ENCODE peak calls at places on chromosomes 12 and 14, in ten cellular contexts. Z, P, K, O, D, Q, I, E, A and U are unnamed samples.

GRCh38 chr14:33717866-33718265 is 233.0 kb downstream of the EGLN3 start:
- DNase-seq in E (no peak), Q (no peak), P (no peak), K (no peak), D (no peak), A (no peak), I (no peak), O (no peak), Z (no peak), U (no peak)

GRCh38 chr14:94424371-94424770 is 28.2 kb downstream of the SERPINA11 start:
- DNase-seq in I (no peak), Z (no peak), A (no peak), Q (no peak), P (no peak), E (no peak), O (no peak), D (no peak), K (no peak), U (no peak)

GRCh38 chr14:70881549-70882174 is 25.6 kb upstream of the PCNX1 start:
- DNase-seq in Q (no peak), D (no peak), Z (no peak), I (no peak), A (no peak), P (no peak), K (no peak), O (no peak), E (no peak), U (no peak)

GRCh38 chr14:35534130-35534883 is at the start of gene INSM2:
- DNase-seq in D (no peak), K (peak), I (no peak), A (no peak), Q (no peak), P (peak), O (no peak), Z (no peak), E (no peak), U (peak)

GRCh38 chr14:50354527-50354926 is 42.2 kb downstream of the CDKL1 start:
- DNase-seq in P (no peak), O (no peak), I (no peak), E (no peak), D (no peak), K (no peak), Z (no peak), A (no peak), Q (no peak), U (no peak)

GRCh38 chr12:54993181-54993835 is 8.7 kb upstream of the TESPA1 start:
- DNase-seq in E (peak), O (peak), K (peak), D (peak), P (peak), A (peak), I (peak), Q (peak), Z (peak), U (peak)

GRCh38 chr12:111429760-111430417 is 24.2 kb downstream of the SH2B3 start:
- DNase-seq in E (no peak), A (no peak), I (no peak), Q (no peak), K (no peak), Z (no peak), P (no peak), D (no peak), O (no peak), U (peak)

GRCh38 chr12:74910831-74911230 is 298.8 kb downstream of the KCNC2 start:
- DNase-seq in K (no peak), E (no peak), P (no peak), Q (no peak), Z (no peak), O (no peak), I (no peak), A (no peak), D (no peak), U (no peak)

GRCh38 chr14:24801024-24801423 is 167.0 kb upstream of the GZMB start:
- DNase-seq in K (no peak), Z (no peak), E (no peak), A (no peak), Q (no peak), P (no peak), O (no peak), I (no peak), D (no peak), U (no peak)

GRCh38 chr12:89948266-89949175 is 239.9 kb upstream of the ATP2B1 start:
- DNase-seq in I (no peak), O (no peak), K (no peak), P (no peak), Z (no peak), D (no peak), Q (no peak), E (no peak), A (no peak), U (no peak)

GRCh38 chr14:21039059-21039422 is 3.1 kb upstream of the RNASE7 start:
- DNase-seq in K (peak), Q (no peak), O (peak), P (no peak), D (peak), E (no peak), Z (no peak), I (no peak), A (peak), U (no peak)

GRCh38 chr14:76957224-76957881 is 71.2 kb downstream of the IRF2BPL start:
- DNase-seq in Q (no peak), E (no peak), P (no peak), I (no peak), O (no peak), D (no peak), Z (no peak), K (no peak), A (no peak), U (peak)

GRCh38 chr12:116599285-116600122 is 40.3 kb downstream of the MAP1LC3B2 start:
- DNase-seq in D (peak), Z (no peak), Q (no peak), P (peak), I (peak), O (peak), E (peak), K (peak), A (peak), U (peak)

GRCh38 chr14:103522649-103523582 is at the start of gene CKB:
- DNase-seq in P (peak), D (no peak), A (peak), I (peak), E (no peak), Q (no peak), Z (no peak), O (no peak), K (peak), U (peak)

GRCh38 chr12:19848426-19848825 is 409.1 kb downstream of the AEBP2 start:
- DNase-seq in A (no peak), Q (no peak), K (no peak), D (no peak), I (no peak), P (no peak), O (no peak), E (no peak), Z (no peak), U (no peak)

GRCh38 chr12:123041042-123041531 is 60.6 kb downstream of the ARL6IP4 start:
- DNase-seq in E (no peak), K (no peak), I (no peak), Q (no peak), Z (no peak), D (no peak), O (no peak), A (no peak), P (no peak), U (no peak)

GRCh38 chr12:7638064-7638763 is 27.5 kb downstream of the APOBEC1 start:
- DNase-seq in Q (no peak), I (peak), K (peak), E (no peak), Z (no peak), P (no peak), D (no peak), O (no peak), A (no peak), U (no peak)

GRCh38 chr14:71248204-71248603 is 340.9 kb downstream of the PCNX1 start:
- DNase-seq in K (no peak), I (no peak), O (peak), E (peak), Q (no peak), Z (no peak), A (no peak), P (no peak), D (no peak), U (no peak)

GRCh38 chr14:103711516-103712431 is 3.5 kb downstream of the XRCC3 start:
- DNase-seq in K (no peak), Z (no peak), O (no peak), A (peak), Q (no peak), D (no peak), P (no peak), E (no peak), I (no peak), U (no peak)

GRCh38 chr12:64175254-64175945 is 46.7 kb downstream of the KICS2 start:
- DNase-seq in Z (no peak), E (peak), P (no peak), I (no peak), Q (no peak), D (no peak), K (peak), A (no peak), O (no peak), U (no peak)

GRCh38 chr12:6056406-6057211 is 67.9 kb downstream of the VWF start:
- DNase-seq in D (no peak), I (peak), O (no peak), E (no peak), K (peak), A (no peak), Q (no peak), Z (no peak), P (no peak), U (peak)
- TF ChIP-seq CTCF in D (no peak), I (peak), O (peak), E (peak), K (peak), A (peak), Q (peak), Z (peak), P (peak), U (peak)

GRCh38 chr12:27194644-27195043 is 49.4 kb upstream of the STK38L start:
- DNase-seq in O (no peak), Q (no peak), A (no peak), Z (no peak), E (no peak), K (no peak), D (no peak), P (no peak), I (no peak), U (no peak)

GRCh38 chr12:27192118-27192802 is 51.8 kb upstream of the STK38L start:
- DNase-seq in D (no peak), P (no peak), I (no peak), K (no peak), Q (no peak), A (no peak), E (no peak), Z (no peak), O (no peak), U (no peak)

GRCh38 chr12:27193106-27193505 is 51.0 kb upstream of the STK38L start:
- DNase-seq in O (peak), K (no peak), Z (no peak), A (peak), I (no peak), E (no peak), D (no peak), P (no peak), Q (no peak), U (no peak)

GRCh38 chr12:27191531-27191930 is 52.6 kb upstream of the STK38L start:
- DNase-seq in Q (no peak), K (no peak), E (no peak), I (no peak), O (no peak), A (no peak), Z (no peak), P (no peak), D (no peak), U (no peak)

DNA sequence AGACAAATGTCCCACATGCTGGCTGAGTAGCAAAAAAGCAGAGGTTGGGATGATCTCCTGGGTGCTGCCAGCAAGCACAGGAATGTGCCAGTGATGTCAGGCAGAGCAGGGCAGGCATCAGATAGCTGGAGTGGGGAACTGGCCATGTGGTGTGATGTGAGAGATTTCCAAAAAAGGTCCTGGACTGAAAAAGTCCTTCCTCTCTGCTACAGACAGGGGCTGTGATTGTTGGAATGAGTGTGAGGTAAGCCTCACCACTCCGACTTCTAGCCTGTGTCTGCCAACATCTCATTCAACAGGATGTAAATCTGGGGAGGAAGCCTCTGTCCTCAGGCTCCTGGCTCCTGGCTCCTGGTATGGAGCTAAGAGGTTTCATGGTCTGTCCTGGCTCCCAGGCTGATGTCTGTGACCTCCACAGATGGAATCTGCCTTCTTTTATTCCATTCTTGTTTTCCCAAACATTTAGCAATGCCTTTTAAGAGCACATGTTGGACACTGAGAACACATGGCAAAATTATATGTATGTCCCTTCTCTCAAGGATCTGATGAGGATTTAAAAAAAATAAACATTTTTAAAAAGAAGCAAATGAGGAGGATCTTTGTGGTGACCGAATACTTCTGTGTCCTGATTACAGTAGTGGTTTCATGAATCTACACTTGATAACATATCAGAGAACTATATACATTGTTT is 50.1 kb upstream of the STK38L start:
- DNase-seq in Z (no peak), P (no peak), D (no peak), A (peak), O (peak), I (no peak), E (peak), Q (peak), K (no peak), U (no peak)
- TF ChIP-seq CTCF in Z (no peak), P (no peak), D (no peak), A (no peak), O (no peak), I (no peak), E (no peak), Q (no peak), K (no peak), U (no peak)

GRCh38 chr14:90599339-90599738 is 202.5 kb downstream of the CALM1 start:
- DNase-seq in A (no peak), I (no peak), Z (no peak), Q (peak), D (no peak), O (no peak), E (no peak), P (no peak), K (no peak), U (no peak)

GRCh38 chr14:90597961-90598360 is 201.1 kb downstream of the CALM1 start:
- DNase-seq in K (no peak), I (no peak), D (no peak), E (no peak), Q (no peak), Z (no peak), A (no peak), O (no peak), P (no peak), U (no peak)

GRCh38 chr14:90601521-90601920 is 204.7 kb downstream of the CALM1 start:
- DNase-seq in Z (no peak), A (no peak), K (no peak), I (no peak), P (no peak), O (no peak), D (no peak), Q (no peak), E (no peak), U (no peak)

GRCh38 chr14:90600619-90601018 is 203.8 kb downstream of the CALM1 start:
- DNase-seq in P (no peak), I (no peak), E (no peak), Q (no peak), D (no peak), Z (no peak), A (no peak), K (no peak), O (no peak), U (no peak)

GRCh38 chr14:90599748-90600507 is 203.1 kb downstream of the CALM1 start:
- DNase-seq in I (no peak), Q (peak), A (no peak), O (peak), D (no peak), Z (no peak), K (no peak), P (no peak), E (no peak), U (peak)
- TF ChIP-seq CTCF in I (no peak), Q (peak), A (peak), O (peak), D (no peak), Z (no peak), K (no peak), P (peak), E (no peak), U (no peak)

DNA sequence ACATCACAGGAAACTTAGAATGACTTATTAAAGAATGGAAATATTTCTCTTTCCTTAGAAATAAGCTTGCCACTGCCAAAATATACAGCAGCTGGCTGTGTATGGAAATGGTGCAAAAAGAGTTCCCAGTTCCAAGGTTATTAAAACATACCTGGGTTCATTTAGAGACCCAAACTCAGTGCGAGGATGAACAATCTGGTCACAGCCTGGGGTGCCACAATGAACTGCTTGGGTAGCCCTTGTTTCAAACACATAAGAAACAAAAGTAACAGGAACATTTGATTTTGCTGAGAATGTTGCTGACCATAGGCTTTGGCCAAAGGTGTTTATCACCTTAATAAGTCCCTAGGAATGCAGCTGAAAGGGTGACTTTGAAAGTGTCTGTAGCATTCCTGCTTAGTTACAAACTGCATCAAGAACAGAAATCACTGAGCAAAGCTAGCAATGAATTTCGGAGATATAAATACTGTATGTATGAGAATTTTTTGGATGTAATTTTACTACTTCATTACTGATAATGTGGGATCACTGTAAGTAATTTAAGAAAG is 1553.6 kb upstream of the FLRT2 start:
- DNase-seq in A (no peak), E (no peak), P (no peak), O (no peak), D (no peak), Z (no peak), Q (peak), K (no peak), I (no peak), U (no peak)
- TF ChIP-seq CTCF in A (no peak), E (no peak), P (no peak), O (no peak), D (no peak), Z (no peak), Q (no peak), K (no peak), I (no peak), U (no peak)